ENCODE peak calls at places on chromosomes 7 and 10, in eight cellular contexts. U is uterus, R is heart left ventricle, T is tibial nerve, P is cardiac muscle cell, L is PC-9, G is hepatocyte, C is A549. Z is an unnamed sample.

GRCh38 chr7:137671920-137672319 is 174.9 kb downstream of the DGKI start:
- DNase-seq in U (no peak), R (no peak), T (no peak), P (no peak), L (no peak), G (no peak), C (no peak), Z (no peak)

GRCh38 chr10:15931376-15931775 is 71.1 kb upstream of the MINDY3 start:
- DNase-seq in U (no peak), R (no peak), T (no peak), P (no peak), L (no peak), G (no peak), C (no peak), Z (no peak)

GRCh38 chr7:120053390-120053961 is 219.5 kb upstream of the KCND2 start:
- DNase-seq in U (no peak), R (no peak), T (no peak), P (peak; percentile 91), L (peak; percentile 71), G (no peak), C (no peak), Z (no peak)

GRCh38 chr7:135979674-135980660 is 2.8 kb upstream of the MTPN start:
- DNase-seq in U (no peak), R (no peak), T (no peak), P (peak; percentile 57), L (no peak), G (no peak), C (no peak), Z (no peak)

GRCh38 chr7:90625562-90625961 is 29.4 kb downstream of the CDK14 start:
- DNase-seq in U (peak; percentile 64), R (peak; percentile 42), T (peak; percentile 61), P (peak; percentile 95), L (no peak), G (peak; percentile 78), C (no peak), Z (no peak)

GRCh38 chr7:47908726-47909125 is 39.5 kb downstream of the PKD1L1 start:
- DNase-seq in U (no peak), R (no peak), T (no peak), P (no peak), L (no peak), G (no peak), C (no peak), Z (no peak)

GRCh38 chr7:76509931-76510877 is at the start of gene UPK3B:
- DNase-seq in U (no peak), R (no peak), T (no peak), P (peak; percentile 7), L (peak; percentile 85), G (peak; percentile 26), C (peak; percentile 51), Z (no peak)

GRCh38 chr7:86913709-86914108 is 145.7 kb downstream of the ELAPOR2 start:
- DNase-seq in U (no peak), R (no peak), T (no peak), P (peak; percentile 60), L (no peak), G (no peak), C (no peak), Z (no peak)

GRCh38 chr7:91310829-91311460 is 46.7 kb downstream of the FZD1 start:
- DNase-seq in U (peak; percentile 63), R (no peak), T (peak; percentile 68), P (peak; percentile 60), L (no peak), G (no peak), C (no peak), Z (no peak)

GRCh38 chr10:113329121-113329596 is 223.7 kb upstream of the HABP2 start:
- DNase-seq in U (no peak), R (no peak), T (no peak), P (peak; percentile 74), L (peak; percentile 43), G (no peak), C (peak; percentile 31), Z (no peak)

GRCh38 chr10:71747039-71747807 is 26.1 kb downstream of the VSIR start:
- DNase-seq in U (no peak), R (no peak), T (no peak), P (no peak), L (no peak), G (no peak), C (no peak), Z (no peak)

GRCh38 chr10:71750124-71750841 is 23.0 kb downstream of the VSIR start:
- DNase-seq in U (no peak), R (no peak), T (no peak), P (no peak), L (no peak), G (no peak), C (no peak), Z (no peak)

GRCh38 chr10:71749396-71749795 is 23.9 kb downstream of the VSIR start:
- DNase-seq in U (no peak), R (no peak), T (no peak), P (no peak), L (no peak), G (no peak), C (no peak), Z (no peak)

GRCh38 chr10:71747808-71748523 is 25.4 kb downstream of the VSIR start:
- DNase-seq in U (no peak), R (peak; percentile 66), T (no peak), P (no peak), L (no peak), G (no peak), C (no peak), Z (no peak)

GRCh38 chr10:71748671-71749191 is 24.6 kb downstream of the VSIR start:
- DNase-seq in U (peak; percentile 64), R (peak; percentile 81), T (peak; percentile 65), P (peak; percentile 42), L (no peak), G (no peak), C (no peak), Z (no peak)
- TF ChIP-seq CTCF in U (no peak), R (no peak), T (no peak), P (no peak), L (no peak), G (no peak), C (no peak), Z (no peak)

DNA sequence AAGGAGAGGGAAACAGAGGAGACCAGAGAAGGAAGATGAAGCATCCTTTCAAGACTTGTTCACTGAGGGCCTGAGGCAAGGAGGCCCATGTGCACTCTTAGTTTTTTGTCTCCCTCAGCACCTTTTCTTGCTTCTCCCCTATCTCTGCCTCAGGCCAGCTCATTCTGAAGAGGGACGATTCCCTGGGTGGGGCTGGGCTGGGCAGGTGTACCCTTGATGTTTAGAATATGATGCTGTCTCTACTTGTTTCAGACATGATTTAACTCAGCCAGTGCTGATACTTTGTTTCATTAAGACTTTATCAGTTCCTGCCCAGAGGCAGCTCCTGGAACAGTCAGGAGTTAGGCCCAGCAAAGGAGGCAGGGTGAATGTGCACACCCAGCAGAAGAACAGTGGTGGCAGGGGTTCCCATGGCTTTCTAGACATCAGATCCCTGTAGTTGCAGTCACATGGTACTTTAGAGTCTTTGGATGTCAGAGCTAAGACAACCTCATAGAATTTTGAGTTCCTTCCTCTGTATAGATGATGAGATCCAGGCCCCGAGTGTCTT is 3.4 kb downstream of the PRXL2A start:
- DNase-seq in U (no peak), R (no peak), T (no peak), P (no peak), L (no peak), G (no peak), C (no peak), Z (no peak)
- H3K4me1 ChIP-seq in U (peaks cover 18% of the 10 kb centered on the region), R (peaks cover 91% of the 10 kb centered on the region), T (peaks cover 41% of the 10 kb centered on the region), P (peaks cover 59% of the 10 kb centered on the region), L (peaks cover 24% of the 10 kb centered on the region), G (peaks cover 75% of the 10 kb centered on the region), C (peaks cover 31% of the 10 kb centered on the region), Z (peaks cover 62% of the 10 kb centered on the region)

GRCh38 chr7:31729195-31729804 is 42.3 kb downstream of the PPP1R17 start:
- DNase-seq in U (no peak), R (no peak), T (no peak), P (no peak), L (peak; percentile 32), G (no peak), C (no peak), Z (no peak)
- TF ChIP-seq CTCF in U (no peak), R (no peak), T (no peak), P (no peak), L (no peak), G (no peak), C (no peak), Z (no peak)

DNA sequence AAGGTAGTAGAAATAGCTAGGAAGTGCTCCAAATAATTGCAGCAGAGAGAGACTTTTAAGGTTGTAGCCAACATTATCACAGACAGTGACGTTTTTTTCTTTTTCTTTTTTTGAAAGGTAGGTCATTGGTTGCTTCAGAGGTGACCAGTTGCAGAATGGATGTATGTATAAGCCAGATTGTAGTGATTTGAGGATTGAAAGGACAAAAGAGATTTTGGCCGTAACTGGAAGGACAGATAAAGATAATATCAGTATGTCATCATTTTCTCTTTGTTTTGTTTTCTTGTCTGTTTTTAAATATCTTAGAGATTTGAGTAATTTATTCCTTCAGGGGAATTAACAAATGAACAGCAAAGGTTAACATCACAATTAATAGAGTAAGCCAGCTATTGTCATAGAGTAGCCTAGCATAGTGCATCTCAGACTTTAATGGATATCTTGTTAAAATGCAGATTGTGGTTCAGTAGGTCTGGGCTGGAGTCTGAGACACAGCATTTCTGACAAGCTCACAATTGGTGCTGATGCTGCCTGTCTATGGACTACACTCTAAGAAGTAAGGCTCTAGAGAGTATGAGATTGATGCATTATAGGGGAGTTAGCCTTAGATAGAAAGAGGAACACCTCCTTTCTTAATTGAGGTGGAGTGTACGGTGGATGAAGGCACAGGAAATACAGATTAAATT is 28.3 kb downstream of the CDK13 start:
- DNase-seq in U (no peak), R (no peak), T (no peak), P (no peak), L (no peak), G (no peak), C (no peak), Z (no peak)
- H3K4me1 ChIP-seq in U (no peaks in the 10 kb centered on the region), R (peaks cover 49% of the 10 kb centered on the region), T (no peaks in the 10 kb centered on the region), P (no peaks in the 10 kb centered on the region), L (no peaks in the 10 kb centered on the region), G (no peaks in the 10 kb centered on the region), C (no peaks in the 10 kb centered on the region), Z (peaks cover 61% of the 10 kb centered on the region)

Z was measured in thoracic aorta.